ENCODE peak calls at places on chromosomes 13 and 19, in four cellular contexts. D, U, L and B are unnamed samples.

GRCh38 chr19:45789035-45789786 is 3.4 kb downstream of the DMWD start:
- ATAC-seq in D (no peak), U (no peak), L (peak; percentile 25), B (no peak)

GRCh38 chr13:88417801-88418200 is 746.6 kb downstream of the SLITRK5 start:
- ATAC-seq in D (no peak), U (no peak), L (no peak), B (no peak)

GRCh38 chr13:94613051-94613450 is 11.4 kb downstream of the GPR180 start:
- ATAC-seq in D (no peak), U (no peak), L (no peak), B (no peak)

GRCh38 chr13:62433660-62434059 is 1018.0 kb upstream of the PCDH20 start:
- ATAC-seq in D (no peak), U (no peak), L (no peak), B (no peak)

GRCh38 chr13:95226051-95226450 is 75.2 kb downstream of the ABCC4 start:
- ATAC-seq in D (no peak), U (no peak), L (no peak), B (no peak)

GRCh38 chr19:4454952-4455738 is 2.4 kb downstream of the UBXN6 start:
- ATAC-seq in D (peak; percentile 59), U (no peak), L (no peak), B (peak; percentile 19)

GRCh38 chr19:15556634-15557181 is 48.4 kb downstream of the CYP4F22 start:
- ATAC-seq in D (no peak), U (no peak), L (no peak), B (no peak)

GRCh38 chr13:23160241-23161175 is 20.3 kb upstream of the SGCG start:
- ATAC-seq in D (peak; percentile 56), U (peak; percentile 58), L (peak; percentile 30), B (peak; percentile 48)

GRCh38 chr13:32098275-32098674 is 66.7 kb downstream of the FRY start:
- ATAC-seq in D (no peak), U (no peak), L (peak; percentile 55), B (no peak)

GRCh38 chr13:110037925-110038573 is 251.7 kb upstream of the IRS2 start:
- ATAC-seq in D (no peak), U (no peak), L (no peak), B (no peak)

GRCh38 chr13:113110852-113111315 is 5.3 kb downstream of the F7 start:
- ATAC-seq in D (peak; percentile 60), U (no peak), L (no peak), B (no peak)

GRCh38 chr13:111325146-111325890 is 4.9 kb downstream of the TEX29 start:
- ATAC-seq in D (no peak), U (no peak), L (no peak), B (no peak)

GRCh38 chr19:33514885-33515485 is 6.6 kb downstream of the PEPD start:
- ATAC-seq in D (peak; percentile 53), U (peak; percentile 31), L (peak; percentile 22), B (peak; percentile 86)

GRCh38 chr19:42619271-42619670 is 24.5 kb upstream of the CEACAM8 start:
- ATAC-seq in D (no peak), U (no peak), L (no peak), B (no peak)

GRCh38 chr19:18013621-18014111 is 5.7 kb downstream of the ARRDC2 start:
- ATAC-seq in D (no peak), U (no peak), L (peak; percentile 49), B (no peak)

GRCh38 chr19:40392894-40393517 is 3.0 kb upstream of the HIPK4 start:
- ATAC-seq in D (peak; percentile 23), U (peak; percentile 70), L (peak; percentile 35), B (no peak)

GRCh38 chr13:60020288-60020687 is 143.4 kb downstream of the DIAPH3 start:
- ATAC-seq in D (no peak), U (no peak), L (no peak), B (no peak)

GRCh38 chr13:80131204-80131603 is 209.7 kb downstream of the SPRY2 start:
- ATAC-seq in D (peak; percentile 60), U (peak; percentile 74), L (peak; percentile 66), B (peak; percentile 57)

GRCh38 chr19:1042689-1043511 is 3.0 kb downstream of the ABCA7 start:
- ATAC-seq in D (no peak), U (no peak), L (no peak), B (no peak)

GRCh38 chr19:34217952-34218817 is 36.2 kb upstream of the GARRE1 start:
- ATAC-seq in D (peak; percentile 40), U (peak; percentile 51), L (no peak), B (no peak)

GRCh38 chr13:105719861-105720260 is 815.6 kb downstream of the EFNB2 start:
- ATAC-seq in D (no peak), U (no peak), L (no peak), B (no peak)

GRCh38 chr19:7211191-7211988 is 82.8 kb downstream of the INSR start:
- ATAC-seq in D (peak; percentile 23), U (peak; percentile 78), L (peak; percentile 93), B (peak; percentile 5)

GRCh38 chr19:35856546-35857149 is at the start of gene KIRREL2:
- ATAC-seq in D (peak; percentile 37), U (peak; percentile 21), L (no peak), B (no peak)
- H3K27me3 ChIP-seq in D (peaks cover 31% of the 10 kb centered on the region), U (peaks cover 93% of the 10 kb centered on the region), L (peaks cover 48% of the 10 kb centered on the region), B (peaks cover 97% of the 10 kb centered on the region)

GRCh38 chr13:98172570-98173405 is 4.3 kb downstream of the RNF113B start:
- ATAC-seq in D (peak; percentile 40), U (peak; percentile 48), L (peak; percentile 31), B (peak; percentile 18)
- H3K27ac ChIP-seq in D (peak overlapping the region; percentile 70), U (peak overlapping the region; percentile 79), L (peak overlapping the region; percentile 2), B (peak overlapping the region; percentile 76)

GRCh38 chr13:107678075-107678689 is 537.2 kb downstream of the LIG4 start:
- ATAC-seq in D (no peak), U (no peak), L (no peak), B (no peak)
- TF ChIP-seq CTCF in D (no peak), U (no peak), L (no peak), B (no peak)

GRCh38 chr19:38183227-38183914 is 40.7 kb downstream of the DPF1 start:
- ATAC-seq in D (peak; percentile 81), U (peak; percentile 59), L (peak; percentile 71), B (peak; percentile 78)
- H3K27me3 ChIP-seq in D (no peaks in the 10 kb centered on the region), U (no peaks in the 10 kb centered on the region), L (no peaks in the 10 kb centered on the region), B (no peaks in the 10 kb centered on the region)

DNA sequence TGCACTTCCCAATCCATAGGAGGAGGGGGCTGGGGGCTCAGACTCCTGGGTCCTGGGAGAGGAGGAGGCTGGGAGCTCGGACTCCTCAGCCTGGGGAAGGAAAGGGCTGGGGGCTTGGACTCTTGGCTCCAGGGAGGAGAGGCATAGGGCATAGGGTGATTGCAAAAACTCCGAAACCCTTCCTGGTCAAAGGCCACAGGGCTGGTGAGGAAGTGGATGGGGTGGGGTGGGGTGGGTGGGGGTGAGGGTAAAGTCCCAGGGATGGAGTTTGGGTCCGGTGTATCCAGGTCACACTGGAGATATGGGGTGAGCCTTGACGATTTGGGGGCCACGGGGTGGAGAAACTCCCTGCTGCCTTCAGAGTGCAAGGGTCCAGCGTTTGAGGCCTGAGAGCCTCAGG is 2.8 kb downstream of the MYH14 start:
- ATAC-seq in D (no peak), U (no peak), L (no peak), B (no peak)
- H3K27ac ChIP-seq in D (peak overlapping the region; percentile 86), U (peak overlapping the region; percentile 90), L (peak overlapping the region; percentile 97), B (no peak overlapping the region)

GRCh38 chr13:109007946-109008345 is 378.5 kb downstream of the MYO16 start:
- ATAC-seq in D (no peak), U (no peak), L (no peak), B (no peak)

GRCh38 chr13:109012115-109012514 is 382.7 kb downstream of the MYO16 start:
- ATAC-seq in D (no peak), U (no peak), L (no peak), B (no peak)

GRCh38 chr13:109010912-109011311 is 381.5 kb downstream of the MYO16 start:
- ATAC-seq in D (no peak), U (no peak), L (no peak), B (no peak)

DNA sequence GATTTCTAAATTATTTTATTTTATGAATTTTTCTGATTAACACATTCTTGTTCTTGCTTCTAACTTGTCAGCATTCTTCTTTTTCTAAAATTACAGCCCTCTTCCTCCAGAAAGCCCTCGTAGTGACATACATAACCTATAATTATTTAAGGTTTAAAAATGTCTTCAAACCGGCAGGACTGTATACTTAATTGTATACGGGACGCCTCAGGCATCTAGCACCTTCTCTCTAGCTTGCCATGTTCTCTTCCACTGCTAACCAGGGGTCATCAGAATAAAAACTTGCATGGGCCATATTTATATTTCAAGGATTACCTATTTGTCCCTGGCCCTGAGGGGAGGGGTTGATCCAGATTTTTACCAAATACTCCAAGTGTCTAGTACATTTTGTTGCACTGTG is 380.3 kb downstream of the MYO16 start:
- ATAC-seq in D (no peak), U (no peak), L (no peak), B (no peak)
- TF ChIP-seq CTCF in D (no peak), U (no peak), L (no peak), B (no peak)